ENCODE peak calls at places on chromosomes 6 and 20, in seven cellular contexts. L is HCT116; Y is astrocyte; W is CD4-positive, CD25-positive, alpha-beta regulatory T cell; C is upper lobe of left lung; S is tibial artery; T is effector memory CD4-positive, alpha-beta T cell. B is an unnamed sample. For H3K27me3, the result is how much of the 10 kb centered on the place peaks cover.

GRCh38 chr6:55617272-55617671 is 38.3 kb upstream of the HMGCLL1 start:
- DNase-seq in L (peak), Y (peak), W (no peak), C (no peak), S (no peak), T (no peak), B (no peak)

GRCh38 chr6:79377830-79378460 is 143.5 kb upstream of the HMGN3 start:
- DNase-seq in L (no peak), Y (no peak), W (no peak), C (no peak), S (no peak), T (no peak), B (no peak)

GRCh38 chr6:113015249-113015648 is 668.1 kb downstream of the RFPL4B start:
- DNase-seq in L (no peak), Y (peak), W (no peak), C (no peak), S (no peak), T (no peak), B (no peak)

GRCh38 chr20:7770578-7770977 is 169.7 kb downstream of the HAO1 start:
- DNase-seq in L (no peak), Y (peak), W (no peak), C (no peak), S (no peak), T (no peak), B (no peak)

GRCh38 chr20:16128538-16129106 is 444.6 kb downstream of the KIF16B start:
- DNase-seq in L (no peak), Y (no peak), W (no peak), C (no peak), S (no peak), T (no peak), B (no peak)

GRCh38 chr6:5103250-5103649 is 18.1 kb downstream of the PPP1R3G start:
- DNase-seq in L (no peak), Y (peak), W (no peak), C (no peak), S (no peak), T (no peak), B (no peak)

GRCh38 chr20:44695295-44696230 is 19.6 kb upstream of the CCN5 start:
- DNase-seq in L (no peak), Y (peak), W (no peak), C (no peak), S (peak), T (no peak), B (no peak)

GRCh38 chr6:3796396-3796795 is 44.9 kb upstream of the PXDC1 start:
- DNase-seq in L (no peak), Y (no peak), W (no peak), C (no peak), S (no peak), T (no peak), B (no peak)

GRCh38 chr6:4607026-4607704 is 169.0 kb upstream of the CDYL start:
- DNase-seq in L (peak), Y (peak), W (no peak), C (peak), S (peak), T (no peak), B (peak)

GRCh38 chr6:45076217-45076616 is 251.9 kb upstream of the RUNX2 start:
- DNase-seq in L (no peak), Y (peak), W (no peak), C (no peak), S (no peak), T (no peak), B (no peak)

GRCh38 chr6:138844203-138844602 is 48.3 kb downstream of the ECT2L start:
- DNase-seq in L (no peak), Y (peak), W (no peak), C (no peak), S (no peak), T (no peak), B (no peak)

GRCh38 chr20:15111654-15112053 is 774.2 kb upstream of the FLRT3 start:
- DNase-seq in L (no peak), Y (no peak), W (no peak), C (no peak), S (no peak), T (no peak), B (no peak)

GRCh38 chr6:133837801-133838349 is 51.0 kb upstream of the TCF21 start:
- DNase-seq in L (peak), Y (no peak), W (peak), C (peak), S (no peak), T (peak), B (peak)

GRCh38 chr20:63128367-63128766 is 87.6 kb downstream of the YTHDF1 start:
- DNase-seq in L (no peak), Y (no peak), W (no peak), C (peak), S (peak), T (no peak), B (peak)

GRCh38 chr6:88843040-88843439 is 120.4 kb downstream of the RNGTT start:
- DNase-seq in L (no peak), Y (peak), W (no peak), C (no peak), S (no peak), T (no peak), B (no peak)

GRCh38 chr20:62040381-62040922 is 25.2 kb downstream of the TAF4 start:
- DNase-seq in L (no peak), Y (no peak), W (no peak), C (no peak), S (no peak), T (no peak), B (peak)

GRCh38 chr20:41618807-41619294 is 674 bp upstream of the CHD6 start:
- DNase-seq in L (no peak), Y (peak), W (no peak), C (no peak), S (no peak), T (no peak), B (no peak)

GRCh38 chr6:40997256-40997957 is 41.6 kb downstream of the UNC5CL start:
- DNase-seq in L (peak), Y (peak), W (no peak), C (no peak), S (no peak), T (no peak), B (no peak)

GRCh38 chr6:163507965-163508364 is 93.4 kb downstream of the QKI start:
- DNase-seq in L (no peak), Y (no peak), W (no peak), C (no peak), S (no peak), T (no peak), B (no peak)

GRCh38 chr20:9353916-9354276 is 160.5 kb upstream of the LAMP5 start:
- DNase-seq in L (no peak), Y (no peak), W (no peak), C (no peak), S (no peak), T (no peak), B (no peak)

GRCh38 chr6:170198298-170198697 is 92.6 kb downstream of the DLL1 start:
- DNase-seq in L (no peak), Y (peak), W (no peak), C (no peak), S (no peak), T (no peak), B (no peak)

GRCh38 chr6:30100585-30101422 is 12.1 kb downstream of the TRIM31 start:
- DNase-seq in L (no peak), Y (no peak), W (no peak), C (peak), S (no peak), T (no peak), B (no peak)

GRCh38 chr6:136592930-136593673 is 42.9 kb upstream of the MAP7 start:
- DNase-seq in L (no peak), Y (peak), W (no peak), C (no peak), S (no peak), T (no peak), B (no peak)

GRCh38 chr20:3730803-3731370 is 1.6 kb upstream of the HSPA12B start:
- DNase-seq in L (no peak), Y (no peak), W (no peak), C (no peak), S (no peak), T (no peak), B (peak)

GRCh38 chr6:88840806-88841539 is 122.4 kb downstream of the RNGTT start:
- DNase-seq in L (no peak), Y (peak), W (no peak), C (no peak), S (no peak), T (no peak), B (no peak)

GRCh38 chr20:6007094-6007528 is 46.7 kb downstream of the LRRN4 start:
- DNase-seq in L (no peak), Y (no peak), W (no peak), C (no peak), S (no peak), T (no peak), B (no peak)

GRCh38 chr6:137185290-137185689 is 11.8 kb upstream of the IL22RA2 start:
- DNase-seq in L (no peak), Y (no peak), W (no peak), C (no peak), S (no peak), T (no peak), B (no peak)

GRCh38 chr6:139240161-139241010 is 51.4 kb downstream of the TXLNB start:
- DNase-seq in L (no peak), Y (peak), W (no peak), C (no peak), S (no peak), T (no peak), B (no peak)

GRCh38 chr20:10447028-10447427 is 11.9 kb downstream of the SLX4IP start:
- DNase-seq in L (peak), Y (peak), W (peak), C (no peak), S (no peak), T (peak), B (no peak)

GRCh38 chr20:7695622-7696021 is 244.6 kb downstream of the HAO1 start:
- DNase-seq in L (no peak), Y (peak), W (no peak), C (no peak), S (no peak), T (no peak), B (no peak)

DNA sequence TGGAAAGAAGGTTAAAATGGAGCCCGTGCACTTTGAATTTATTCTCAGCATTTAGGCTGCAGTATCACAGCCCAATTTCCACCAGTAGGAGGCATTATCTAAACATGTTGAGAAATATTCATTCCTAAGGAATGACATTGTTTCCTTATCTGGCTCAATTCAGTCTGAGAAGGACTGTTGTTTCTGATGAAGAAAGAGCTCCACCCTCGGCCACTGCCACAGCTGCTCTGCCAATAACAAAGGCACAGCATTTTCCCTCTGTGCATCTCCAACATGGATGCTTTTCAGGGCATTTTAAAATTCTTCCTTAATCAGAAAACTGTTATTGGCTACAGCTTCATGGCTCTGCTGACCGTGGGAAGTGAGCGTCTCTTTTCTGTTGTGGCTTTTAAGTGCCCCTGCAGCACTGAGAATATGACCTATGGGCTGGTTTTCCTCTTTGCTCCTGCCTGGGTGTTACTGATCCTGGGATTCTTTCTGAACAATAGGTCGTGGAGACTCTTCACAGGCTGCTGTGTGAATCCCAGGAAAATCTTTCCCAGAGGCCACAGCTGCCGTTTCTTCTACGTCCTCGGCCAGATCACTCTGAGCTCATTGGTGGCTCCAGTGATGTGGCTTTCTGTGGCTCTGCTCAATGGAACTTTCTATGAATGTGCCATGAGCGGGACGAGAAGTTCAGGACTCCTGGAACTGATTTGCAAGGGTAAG is at the start of gene CALHM5:
- DNase-seq in L (peak), Y (peak), W (no peak), C (no peak), S (peak), T (no peak), B (peak)
- H3K4me3 ChIP-seq in L (no peak), Y (peak), W (no peak), C (peak), S (peak), T (no peak), B (peak)

GRCh38 chr20:50560867-50561266 is 50.7 kb downstream of the PTPN1 start:
- DNase-seq in L (no peak), Y (no peak), W (no peak), C (no peak), S (no peak), T (no peak), B (no peak)
- H3K27ac ChIP-seq in L (peak), Y (peak), W (peak), C (peak), S (peak), T (no peak), B (no peak)

GRCh38 chr6:181049-181654 is 111.1 kb upstream of the DUSP22 start:
- DNase-seq in L (no peak), Y (no peak), W (peak), C (no peak), S (no peak), T (no peak), B (no peak)

GRCh38 chr6:183668-184067 is 108.6 kb upstream of the DUSP22 start:
- DNase-seq in L (no peak), Y (no peak), W (no peak), C (no peak), S (no peak), T (no peak), B (no peak)

GRCh38 chr6:179340-179950 is 112.8 kb upstream of the DUSP22 start:
- DNase-seq in L (no peak), Y (no peak), W (no peak), C (peak), S (no peak), T (no peak), B (no peak)

GRCh38 chr6:178119-178518 is 114.2 kb upstream of the DUSP22 start:
- DNase-seq in L (no peak), Y (no peak), W (no peak), C (peak), S (no peak), T (no peak), B (no peak)

GRCh38 chr6:180295-180694 is 112.0 kb upstream of the DUSP22 start:
- DNase-seq in L (no peak), Y (no peak), W (peak), C (no peak), S (no peak), T (no peak), B (no peak)
- H3K27me3 ChIP-seq in L (under half), Y (under half), W (under half), C (under half), S (under half), T (under half), B (under half)

DNA sequence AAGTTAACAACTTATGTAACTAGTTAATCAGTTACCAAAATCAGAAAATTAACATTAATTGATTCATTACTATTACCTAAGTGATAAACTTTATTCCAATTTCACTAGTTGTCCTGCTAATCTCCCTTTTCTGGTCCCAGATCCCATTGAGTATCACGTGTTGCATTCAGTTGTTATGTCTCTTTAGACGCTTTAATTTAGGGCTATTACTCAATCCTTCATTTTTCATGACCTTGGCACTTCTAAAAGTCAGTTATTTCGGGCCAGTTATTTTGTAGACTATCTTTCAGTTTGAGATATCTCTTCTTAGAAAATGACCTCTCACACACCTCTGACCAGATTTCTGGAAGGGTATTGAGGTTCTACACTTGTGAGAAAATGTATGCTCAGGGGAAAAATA is 33.9 kb upstream of the TASP1 start:
- DNase-seq in L (no peak), Y (no peak), W (no peak), C (no peak), S (no peak), T (no peak), B (no peak)
- H3K4me3 ChIP-seq in L (no peak), Y (no peak), W (no peak), C (no peak), S (no peak), T (no peak), B (no peak)

GRCh38 chr20:53036992-53037391 is 64.8 kb downstream of the TSHZ2 start:
- DNase-seq in L (no peak), Y (no peak), W (no peak), C (no peak), S (no peak), T (no peak), B (no peak)

GRCh38 chr20:53037621-53038020 is 65.5 kb downstream of the TSHZ2 start:
- DNase-seq in L (no peak), Y (no peak), W (no peak), C (peak), S (no peak), T (no peak), B (no peak)

GRCh38 chr20:53044296-53044695 is 72.1 kb downstream of the TSHZ2 start:
- DNase-seq in L (no peak), Y (no peak), W (no peak), C (no peak), S (no peak), T (no peak), B (no peak)

GRCh38 chr20:53038328-53038727 is 66.2 kb downstream of the TSHZ2 start:
- DNase-seq in L (no peak), Y (no peak), W (no peak), C (no peak), S (no peak), T (no peak), B (no peak)

DNA sequence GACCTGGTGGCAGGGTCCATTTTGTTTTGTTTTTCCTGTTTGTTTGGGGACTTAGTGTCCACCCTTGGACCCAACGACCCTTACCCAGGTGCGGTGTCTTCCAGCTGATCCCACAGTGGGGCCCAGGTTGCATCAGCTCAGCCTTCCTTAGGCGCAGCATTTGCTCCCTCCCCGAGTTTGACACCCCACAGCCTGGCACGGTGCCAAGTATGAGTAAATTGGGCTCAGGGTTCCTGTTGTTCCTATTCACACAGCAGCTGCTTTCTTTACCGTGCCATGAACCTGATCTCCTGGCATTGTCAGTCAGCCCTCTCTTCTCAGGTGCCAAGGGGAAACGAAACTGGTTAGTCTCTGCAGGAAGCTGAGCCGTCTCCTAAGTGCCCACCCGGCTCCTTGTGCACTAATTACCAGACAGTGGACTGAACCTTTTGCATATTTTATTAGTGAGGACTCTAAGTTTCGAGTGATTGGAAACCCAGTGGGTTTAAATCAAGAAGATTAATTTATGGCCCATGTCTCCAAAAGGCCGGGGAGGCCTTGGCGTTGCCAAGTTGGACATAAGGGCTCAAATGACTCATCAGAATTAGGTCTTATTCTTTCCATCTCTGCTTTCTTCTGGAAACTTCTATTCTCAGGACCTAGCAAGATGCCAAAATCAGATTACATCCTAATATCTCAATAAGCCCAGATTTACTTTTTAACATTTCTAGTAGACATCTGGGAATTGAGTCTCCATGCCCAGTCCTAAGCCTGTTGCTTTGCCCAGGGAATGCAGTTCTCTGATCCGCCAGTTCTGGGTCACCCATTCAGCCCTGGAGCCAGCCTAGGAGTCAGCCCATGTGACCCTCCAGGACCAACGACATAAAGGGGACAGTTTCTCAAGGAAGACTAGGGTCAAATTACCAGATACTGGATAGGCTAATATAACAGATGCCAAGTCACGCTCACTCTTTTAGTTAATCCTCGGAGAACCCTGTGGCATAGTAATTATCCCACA is 68.8 kb downstream of the TSHZ2 start:
- DNase-seq in L (no peak), Y (peak), W (no peak), C (no peak), S (peak), T (no peak), B (peak)
- H3K27ac ChIP-seq in L (no peak), Y (no peak), W (no peak), C (no peak), S (no peak), T (no peak), B (no peak)

GRCh38 chr20:37345339-37346231 is at the start of gene SRC:
- DNase-seq in L (no peak), Y (peak), W (peak), C (peak), S (peak), T (peak), B (peak)
- H3K27me3 ChIP-seq in L (under half), Y (under half), W (under half), C (under half), S (under half), T (under half), B (under half)

GRCh38 chr6:57193177-57193576 is 21.1 kb downstream of the BAG2 start:
- DNase-seq in L (no peak), Y (no peak), W (no peak), C (no peak), S (no peak), T (no peak), B (no peak)

GRCh38 chr6:57195457-57195856 is 23.3 kb downstream of the BAG2 start:
- DNase-seq in L (no peak), Y (no peak), W (no peak), C (no peak), S (no peak), T (no peak), B (no peak)

DNA sequence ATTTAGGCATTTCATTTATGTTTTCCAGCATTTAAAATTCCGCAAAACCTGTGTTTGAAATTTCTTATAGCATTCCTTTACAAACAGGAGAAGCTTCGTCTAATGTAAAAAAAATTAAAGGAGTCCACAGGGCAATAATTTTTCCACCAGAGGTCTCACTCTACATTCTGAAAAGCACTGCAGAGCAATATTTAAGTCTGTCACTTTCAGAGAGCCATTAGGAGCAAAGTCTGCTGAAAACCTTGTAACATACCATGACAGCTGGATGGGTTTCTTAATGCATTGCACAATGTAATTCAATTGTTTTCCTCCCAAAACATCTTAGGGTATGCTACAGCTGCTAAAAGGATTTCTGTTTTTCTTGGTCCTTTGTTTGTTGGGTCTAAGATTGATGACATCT is 18.0 kb downstream of the BAG2 start:
- DNase-seq in L (no peak), Y (no peak), W (no peak), C (no peak), S (no peak), T (no peak), B (no peak)
- H3K4me3 ChIP-seq in L (no peak), Y (no peak), W (no peak), C (no peak), S (no peak), T (no peak), B (no peak)

GRCh38 chr6:10397756-10398438 is 17.0 kb downstream of the TFAP2A start:
- DNase-seq in L (no peak), Y (no peak), W (no peak), C (peak), S (no peak), T (no peak), B (no peak)
- H3K27ac ChIP-seq in L (no peak), Y (no peak), W (no peak), C (no peak), S (no peak), T (no peak), B (no peak)

GRCh38 chr6:2625581-2625980 is 125.1 kb downstream of the MYLK4 start:
- DNase-seq in L (no peak), Y (peak), W (no peak), C (no peak), S (no peak), T (no peak), B (no peak)
- H3K27me3 ChIP-seq in L (under half), Y (under half), W (under half), C (under half), S (under half), T (under half), B (under half)

B was measured in aorta.